ENCODE peak calls at places on chromosomes 2 and 18, in four cellular contexts. H is GM12878, Z is K562, O is HL-60. A is an unnamed sample.
A peak's percentile ranks its signal among the peaks of the same experiment; 100 is the strongest.

GRCh38 chr2:212532585-212532984 is 6.0 kb downstream of the ERBB4 start:
- DNase-seq in H (no peak), Z (no peak), O (no peak), A (no peak)

GRCh38 chr2:96436961-96437360 is 68.2 kb downstream of the NEURL3 start:
- DNase-seq in H (no peak), O (no peak), Z (no peak), A (no peak)

GRCh38 chr18:48607049-48607984 is 68.5 kb downstream of the CTIF start:
- DNase-seq in O (no peak), H (no peak), Z (no peak), A (no peak)

GRCh38 chr2:189393440-189394111 is 47.7 kb upstream of the WDR75 start:
- DNase-seq in Z (no peak), O (no peak), H (no peak), A (no peak)

GRCh38 chr2:238098854-238099708 is 1.1 kb upstream of the ESPNL start:
- DNase-seq in O (no peak), H (no peak), Z (no peak), A (no peak)

GRCh38 chr2:64663402-64663801 is 9.7 kb upstream of the SERTAD2 start:
- DNase-seq in Z (no peak), H (no peak), O (no peak), A (no peak)

GRCh38 chr2:237720962-237721361 is 77.6 kb upstream of the RBM44 start:
- DNase-seq in O (no peak), Z (no peak), H (no peak), A (no peak)

GRCh38 chr2:202172439-202173191 is 65.8 kb downstream of the SUMO1 start:
- DNase-seq in H (peak; percentile 39), O (no peak), Z (no peak), A (no peak)

GRCh38 chr18:75130591-75131274 is 78.2 kb downstream of the PTGR3 start:
- DNase-seq in H (no peak), O (no peak), Z (no peak), A (no peak)

GRCh38 chr2:45745231-45745630 is 93.8 kb downstream of the PRKCE start:
- DNase-seq in O (no peak), Z (no peak), H (no peak), A (no peak)

GRCh38 chr2:127085260-127085666 is 21.7 kb downstream of the BIN1 start:
- DNase-seq in Z (no peak), O (peak; percentile 86), H (peak; percentile 42), A (no peak)

GRCh38 chr18:27839141-27839540 is 337.8 kb downstream of the CDH2 start:
- DNase-seq in O (no peak), H (no peak), Z (no peak), A (no peak)

GRCh38 chr2:173048901-173049661 is 26.6 kb upstream of the MAP3K20 start:
- DNase-seq in Z (peak; percentile 29), O (peak; percentile 48), H (no peak), A (no peak)

GRCh38 chr2:21369787-21370186 is 246.0 kb downstream of the TDRD15 start:
- DNase-seq in O (no peak), H (no peak), Z (no peak), A (no peak)

GRCh38 chr18:36850527-36851201 is 21.7 kb downstream of the KIAA1328 start:
- DNase-seq in H (no peak), O (no peak), Z (no peak), A (no peak)

GRCh38 chr18:32048507-32049091 is 30.0 kb downstream of the RNF125 start:
- DNase-seq in O (peak; percentile 90), H (peak; percentile 24), Z (no peak), A (no peak)

GRCh38 chr2:18149660-18150246 is 271.3 kb downstream of the KCNS3 start:
- DNase-seq in H (no peak), Z (no peak), O (no peak), A (peak; percentile 12)

GRCh38 chr18:47323158-47323557 is 71.7 kb upstream of the SKOR2 start:
- DNase-seq in H (no peak), O (no peak), Z (no peak), A (no peak)

GRCh38 chr2:174667461-174667860 is 69.9 kb upstream of the WIPF1 start:
- DNase-seq in H (no peak), Z (no peak), O (peak; percentile 76), A (no peak)

GRCh38 chr2:234249873-234250272 is 199.4 kb downstream of the SPP2 start:
- DNase-seq in H (no peak), Z (no peak), O (no peak), A (no peak)

GRCh38 chr18:78979058-78979680 is 449 bp upstream of the SALL3 start:
- DNase-seq in Z (no peak), H (no peak), O (no peak), A (no peak)

GRCh38 chr2:40394030-40394429 is 57.9 kb downstream of the SLC8A1 start:
- DNase-seq in H (no peak), O (peak; percentile 69), Z (no peak), A (no peak)

GRCh38 chr18:13932285-13933025 is 17.1 kb upstream of the MC2R start:
- DNase-seq in Z (no peak), O (no peak), H (no peak), A (no peak)

GRCh38 chr2:100929142-100929541 is 72.9 kb upstream of the RPL31 start:
- DNase-seq in H (no peak), O (no peak), Z (no peak), A (no peak)

GRCh38 chr2:168246072-168246482 is 1.3 kb downstream of the STK39 start:
- DNase-seq in Z (no peak), O (no peak), H (no peak), A (no peak)

GRCh38 chr2:201414099-201415023 is 36.9 kb downstream of the TRAK2 start:
- DNase-seq in Z (no peak), O (no peak), H (peak; percentile 38), A (no peak)

GRCh38 chr2:226079677-226080076 is 680.2 kb downstream of the NYAP2 start:
- DNase-seq in Z (no peak), O (no peak), H (no peak), A (no peak)

GRCh38 chr18:79493211-79493800 is 97.6 kb downstream of the NFATC1 start:
- DNase-seq in H (no peak), Z (no peak), O (no peak), A (no peak)

GRCh38 chr2:208334230-208334629 is 68.2 kb downstream of the PIKFYVE start:
- DNase-seq in H (no peak), Z (no peak), O (no peak), A (no peak)

GRCh38 chr2:140905078-140905781 is 1225.6 kb downstream of the LRP1B start:
- DNase-seq in Z (no peak), O (no peak), H (no peak), A (no peak)
- TF ChIP-seq POLR2AphosphoS5 in Z (no peak), O (no peak), H (no peak), A (no peak)

DNA sequence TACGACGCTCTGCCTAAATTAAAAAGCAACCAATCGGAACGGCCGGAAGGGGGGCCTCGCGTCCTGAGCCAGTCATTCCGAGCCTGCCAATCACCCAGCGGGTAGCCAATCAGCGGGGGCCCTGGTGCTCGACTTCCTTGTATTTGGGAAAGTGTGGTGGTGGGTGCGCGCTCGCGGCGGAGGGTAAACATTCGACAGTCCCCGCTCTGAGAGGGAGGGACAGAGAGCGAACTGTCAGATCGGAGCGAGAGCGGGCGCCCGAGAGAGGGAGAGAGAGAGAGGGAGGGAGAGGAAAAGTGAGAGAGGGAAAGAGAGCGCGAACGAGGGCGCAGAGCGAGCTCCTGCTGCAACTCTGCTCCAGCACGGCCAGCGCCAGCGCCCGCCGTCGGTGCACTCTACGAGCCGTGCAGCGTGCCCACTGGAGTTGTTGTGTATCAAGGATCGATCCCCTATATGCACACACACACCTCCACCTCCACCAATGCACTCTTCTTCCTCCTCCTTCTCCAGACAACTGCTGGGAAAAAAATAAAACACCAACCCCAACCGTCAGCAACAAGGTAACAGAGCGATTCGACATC is at the start of gene POU3F3:
- DNase-seq in O (peak; percentile 49), H (no peak), Z (no peak), A (no peak)
- TF ChIP-seq SPI1 in O (no peak), H (no peak), Z (no peak), A (no peak)

DNA sequence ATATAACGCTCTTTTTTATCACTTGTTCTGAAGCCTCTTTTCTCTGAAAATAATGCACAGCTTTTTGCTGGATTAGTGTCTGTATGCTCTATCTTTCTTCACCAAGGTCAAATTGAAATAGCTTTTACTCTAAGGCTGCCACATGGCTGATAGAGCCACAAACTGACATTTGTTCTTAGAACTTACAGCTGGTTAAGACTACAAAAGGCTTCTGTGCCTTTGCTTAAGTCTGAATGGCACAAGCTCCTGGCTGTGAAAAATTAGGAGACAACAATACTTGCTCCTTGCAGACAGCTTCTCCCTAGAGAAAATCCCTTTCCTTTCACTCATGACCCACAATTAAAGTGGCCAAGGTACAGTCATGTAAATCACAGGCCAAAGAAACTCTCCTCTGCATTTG is 515.3 kb downstream of the DSC3 start:
- DNase-seq in H (no peak), O (no peak), Z (no peak), A (no peak)
- TF ChIP-seq POLR2AphosphoS5 in H (no peak), O (no peak), Z (no peak), A (no peak)

GRCh38 chr2:152336103-152336853 is 1.3 kb downstream of the FMNL2 start:
- DNase-seq in O (no peak), Z (no peak), H (no peak), A (peak; percentile 30)
- TF ChIP-seq SPI1 in O (no peak), Z (no peak), H (no peak), A (no peak)

DNA sequence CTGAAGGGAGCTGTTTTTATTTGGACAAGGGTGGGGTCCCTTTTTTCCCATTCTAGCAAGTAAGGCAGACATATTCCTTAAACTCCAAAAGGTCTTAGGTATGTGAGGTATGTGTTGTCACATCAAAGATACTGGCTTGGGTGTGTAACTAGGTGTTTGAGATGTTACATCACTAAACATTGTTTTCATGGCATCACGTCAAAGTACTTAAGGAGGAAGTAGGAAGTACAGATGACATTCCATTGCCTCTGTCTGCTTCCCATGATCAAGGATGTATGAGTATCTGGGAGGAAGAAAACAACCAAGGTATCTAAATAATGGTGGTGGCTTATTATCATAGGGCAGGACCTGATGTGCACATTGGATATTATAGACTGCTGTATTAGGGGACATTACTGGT is 39.3 kb downstream of the CD302 start:
- DNase-seq in O (no peak), Z (no peak), H (no peak), A (no peak)
- TF ChIP-seq POLR2AphosphoS5 in O (no peak), Z (no peak), H (no peak), A (no peak)

DNA sequence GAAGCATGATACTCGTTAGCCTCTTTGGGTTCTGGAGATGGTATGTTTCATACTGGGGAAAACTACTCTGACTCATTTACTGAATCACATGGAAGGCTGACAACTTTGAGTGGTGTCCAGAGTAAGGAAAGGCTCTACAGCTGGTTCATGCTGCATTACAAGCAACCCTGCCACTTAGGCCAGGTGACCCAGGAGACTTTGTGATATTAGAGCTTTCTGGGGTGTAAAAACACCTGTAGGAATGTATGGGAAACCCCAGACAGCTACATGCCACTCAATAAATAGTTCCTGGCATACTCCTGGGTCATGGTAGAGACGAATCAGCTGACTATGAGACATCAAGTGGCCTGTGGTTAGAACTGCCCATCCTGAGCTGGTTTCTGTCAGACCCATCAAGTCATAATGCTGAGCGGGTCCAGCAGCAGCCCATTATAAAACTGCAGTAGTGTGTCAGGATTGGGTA is 21.3 kb upstream of the TCF7L1 start:
- DNase-seq in Z (no peak), O (no peak), H (no peak), A (no peak)
- TF ChIP-seq SPI1 in Z (no peak), O (no peak), H (no peak), A (no peak)

A was measured in GM12891.